ENCODE peak calls at places on chromosome 21, in nine cellular contexts. C, I, K, O, Z, R, X, T and V are unnamed samples.

GRCh38 chr21:33189237-33189636 is 40.5 kb upstream of the IFNAR2 start:
- DNase-seq in K (no peak), C (no peak), I (no peak), T (no peak), X (no peak), R (no peak), Z (no peak), O (no peak), V (no peak)

GRCh38 chr21:36908260-36908908 is 58.1 kb downstream of the HLCS start:
- DNase-seq in K (no peak), C (no peak), O (no peak), R (no peak), T (no peak), Z (no peak), I (no peak), X (no peak), V (no peak)

GRCh38 chr21:33761104-33762036 is 119.1 kb downstream of the ITSN1 start:
- DNase-seq in C (no peak), K (peak; percentile 40), I (peak; percentile 44), X (peak; percentile 46), T (peak; percentile 51), O (peak; percentile 95), Z (peak; percentile 95), R (no peak), V (peak; percentile 79)

GRCh38 chr21:25501448-25501847 is 105.8 kb downstream of the MRPL39 start:
- DNase-seq in Z (no peak), R (no peak), K (no peak), I (no peak), C (no peak), O (no peak), T (no peak), X (no peak), V (no peak)

GRCh38 chr21:31193761-31194160 is 150.3 kb downstream of the TIAM1 start:
- DNase-seq in X (no peak), C (no peak), Z (no peak), K (no peak), T (no peak), I (no peak), R (no peak), O (no peak), V (no peak)

GRCh38 chr21:33403128-33403785 is at the start of gene IFNGR2:
- DNase-seq in C (no peak), K (peak; percentile 59), O (no peak), X (no peak), R (no peak), Z (no peak), T (no peak), I (peak; percentile 33), V (peak; percentile 81)

GRCh38 chr21:38979271-38980196 is 173.8 kb downstream of the ETS2 start:
- DNase-seq in X (no peak), I (peak; percentile 25), O (no peak), K (no peak), T (no peak), R (no peak), Z (no peak), C (no peak), V (peak; percentile 26)

GRCh38 chr21:34073749-34074282 is 438 bp downstream of the MRPS6 start:
- DNase-seq in Z (peak; percentile 10), O (no peak), I (no peak), X (no peak), T (peak; percentile 19), C (peak; percentile 37), R (no peak), K (peak; percentile 51), V (peak; percentile 74)

DNA sequence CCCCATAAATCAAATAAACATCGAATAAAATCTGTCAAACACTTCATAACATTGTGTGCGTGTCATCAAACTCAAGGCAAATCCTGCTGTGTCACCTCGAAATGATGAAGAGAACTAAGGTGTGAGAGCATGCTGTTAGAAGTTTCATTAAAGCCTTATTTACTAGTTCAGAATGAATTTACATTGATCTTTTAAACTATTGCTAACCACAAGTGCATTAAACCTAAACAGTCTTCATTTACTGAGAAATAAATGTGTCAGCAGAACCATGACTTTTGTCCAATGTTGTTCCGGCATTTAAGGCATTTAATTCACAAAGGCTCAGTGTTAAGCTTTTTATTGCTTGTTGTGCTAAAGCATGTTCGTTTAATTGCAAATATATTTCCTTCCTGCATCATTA is 474.4 kb downstream of the SETD4 start:
- DNase-seq in T (no peak), X (no peak), I (no peak), Z (no peak), O (no peak), K (no peak), R (no peak), C (no peak), V (no peak)
- H3K27ac ChIP-seq in T (no peak overlapping the region), X (no peak overlapping the region), I (no peak overlapping the region), Z (no peak overlapping the region), O (no peak overlapping the region), K (no peak overlapping the region), R (no peak overlapping the region), C (no peak overlapping the region), V (no peak overlapping the region)

DNA sequence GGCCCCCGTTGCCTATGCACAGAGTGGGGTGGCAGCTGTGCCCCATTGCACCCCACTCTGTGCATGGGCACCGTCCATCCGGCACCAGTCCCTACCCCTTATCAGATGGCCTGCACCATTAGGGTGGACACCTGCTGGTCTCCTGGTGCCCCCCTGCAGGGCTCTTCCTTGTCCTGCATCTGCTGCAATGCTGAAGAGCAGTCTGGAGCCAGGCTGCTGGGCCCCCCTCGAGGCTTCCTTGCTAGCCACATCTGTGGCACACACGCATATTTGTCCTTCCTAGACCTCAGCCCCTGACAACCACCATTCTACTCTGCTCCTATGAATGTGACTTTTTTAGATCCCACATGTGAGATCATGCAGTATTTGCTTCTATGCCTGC is 56.4 kb downstream of the COL18A1 start:
- DNase-seq in O (no peak), I (no peak), C (no peak), K (no peak), T (no peak), R (no peak), X (no peak), Z (no peak), V (no peak)
- TF ChIP-seq CTCF in O (no peak), I (no peak), C (no peak), K (no peak), T (no peak), R (no peak), X (no peak), Z (no peak), V (no peak)

GRCh38 chr21:42724226-42724920 is 71.0 kb downstream of the PDE9A start:
- DNase-seq in I (peak; percentile 30), T (no peak), Z (peak; percentile 7), R (no peak), K (peak; percentile 42), O (peak; percentile 90), X (peak; percentile 15), C (peak; percentile 78), V (peak; percentile 61)

GRCh38 chr21:42725416-42725930 is 72.1 kb downstream of the PDE9A start:
- DNase-seq in X (no peak), R (no peak), C (no peak), Z (no peak), I (no peak), K (no peak), T (no peak), O (no peak), V (no peak)

GRCh38 chr21:42722808-42723470 is 69.5 kb downstream of the PDE9A start:
- DNase-seq in I (no peak), T (no peak), Z (no peak), C (peak; percentile 54), O (no peak), R (no peak), X (no peak), K (no peak), V (no peak)

GRCh38 chr21:42721341-42721824 is 68.0 kb downstream of the PDE9A start:
- DNase-seq in I (peak; percentile 36), R (no peak), C (peak; percentile 69), X (no peak), Z (no peak), K (peak; percentile 32), O (no peak), T (no peak), V (peak; percentile 63)

DNA sequence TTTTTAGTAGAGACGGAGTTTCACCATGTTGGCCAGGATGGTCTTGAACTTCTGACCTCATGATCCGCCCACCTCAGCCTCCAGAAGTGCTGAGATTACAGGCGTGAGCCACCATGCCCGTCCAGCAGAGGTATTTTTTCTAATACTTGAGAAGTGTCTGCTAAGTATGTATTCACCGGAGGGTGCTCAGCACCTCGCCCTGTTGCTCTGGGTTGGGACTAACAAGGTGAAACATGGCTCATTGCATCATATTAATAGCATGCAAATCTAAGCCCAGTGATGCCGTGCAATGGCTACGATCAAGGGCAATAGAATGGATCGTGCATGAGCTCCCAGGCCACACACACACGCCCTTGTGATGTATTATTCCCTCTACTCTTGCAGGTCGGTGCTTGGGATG is 68.7 kb downstream of the PDE9A start:
- DNase-seq in Z (no peak), K (no peak), X (no peak), T (no peak), I (no peak), R (no peak), C (no peak), O (no peak), V (no peak)
- H3K27ac ChIP-seq in Z (no peak overlapping the region), K (peak overlapping the region; percentile 46), X (no peak overlapping the region), T (no peak overlapping the region), I (no peak overlapping the region), R (no peak overlapping the region), C (peak overlapping the region; percentile 66), O (no peak overlapping the region), V (peak overlapping the region; percentile 52)

GRCh38 chr21:44596068-44596725 is 3.9 kb upstream of the KRTAP10-6 start:
- DNase-seq in T (no peak), R (no peak), O (no peak), X (no peak), K (no peak), C (no peak), I (no peak), Z (no peak), V (no peak)
- TF ChIP-seq CTCF in T (no peak), R (no peak), O (no peak), X (no peak), K (no peak), C (no peak), I (no peak), Z (no peak), V (no peak)